ENCODE peak calls at places on chromosomes 3 and 15, in ten cellular contexts. S is WERI-Rb-1; X is A549; L is left ventricle myocardium inferior; P is uterus; N is A172; H is activated T-cell treated with anti-CD3 and anti-CD28 coated beads for 48 hours; W is stimulated activated CD4-positive, alpha-beta T cell treated with anti-CD3 and anti-CD28 coated beads, Interleukin-2, amount 100 ng/mL, for 24 hours; B is stimulated activated CD8-positive, alpha-beta memory T cell treated with anti-CD3 and anti-CD28 coated beads, Interleukin-15, amount 100 ng/mL, for 1 hour; E is type B pancreatic cell. I is an unnamed sample.

GRCh38 chr15:67762610-67763368 is 62.5 kb upstream of the SKOR1 start:
- DNase-seq in E (no peak), W (peak; percentile 62), B (no peak), L (no peak), X (no peak), N (no peak), P (no peak), H (peak; percentile 55), S (no peak), I (peak; percentile 66)

GRCh38 chr3:191499307-191500125 is 38.6 kb downstream of the PYDC2 start:
- DNase-seq in S (no peak), L (peak; percentile 42), B (no peak), X (no peak), E (no peak), W (no peak), H (no peak), P (peak; percentile 14), N (peak; percentile 62), I (no peak)

GRCh38 chr3:81550415-81550814 is 211.0 kb downstream of the GBE1 start:
- DNase-seq in S (no peak), W (no peak), H (no peak), X (no peak), B (no peak), N (peak; percentile 4), L (no peak), P (no peak), E (no peak), I (no peak)

GRCh38 chr3:13073042-13073906 is at the start of gene IQSEC1:
- DNase-seq in S (no peak), L (peak; percentile 62), H (peak; percentile 73), W (peak; percentile 81), P (no peak), B (peak; percentile 35), X (no peak), E (peak; percentile 76), N (no peak), I (peak; percentile 82)

GRCh38 chr3:187591051-187591450 is 79.1 kb downstream of the SST start:
- DNase-seq in E (no peak), B (no peak), N (no peak), L (no peak), H (no peak), X (no peak), P (no peak), S (no peak), W (no peak), I (no peak)

GRCh38 chr3:33236005-33236404 is 17.4 kb upstream of the SUSD5 start:
- DNase-seq in X (no peak), E (no peak), W (no peak), H (no peak), L (no peak), B (no peak), N (no peak), P (no peak), S (no peak), I (no peak)

GRCh38 chr3:180980612-180981011 is 8.9 kb downstream of the DNAJC19 start:
- DNase-seq in H (no peak), N (no peak), L (no peak), E (no peak), P (no peak), B (no peak), W (no peak), S (no peak), X (no peak), I (no peak)

GRCh38 chr3:194800014-194800413 is 114.3 kb downstream of the FAM43A start:
- DNase-seq in X (no peak), N (no peak), P (no peak), L (no peak), B (no peak), W (no peak), H (no peak), S (no peak), E (no peak), I (no peak)

GRCh38 chr3:64488938-64489337 is 198.9 kb downstream of the ADAMTS9 start:
- DNase-seq in X (no peak), W (no peak), N (no peak), H (no peak), P (no peak), S (no peak), E (no peak), L (no peak), B (no peak), I (no peak)

GRCh38 chr15:91890614-91891013 is 37.1 kb downstream of the SLCO3A1 start:
- DNase-seq in P (no peak), W (no peak), X (peak; percentile 62), L (no peak), B (no peak), E (no peak), N (peak; percentile 76), S (no peak), H (no peak), I (no peak)

GRCh38 chr3:48563382-48563918 is at the start of gene UCN2:
- DNase-seq in E (no peak), B (no peak), N (peak; percentile 54), P (no peak), S (peak; percentile 54), W (no peak), L (no peak), H (no peak), X (no peak), I (no peak)

GRCh38 chr3:167605871-167606270 is 47.9 kb downstream of the WDR49 start:
- DNase-seq in S (no peak), X (no peak), B (no peak), E (no peak), L (no peak), P (no peak), N (no peak), W (no peak), H (no peak), I (no peak)

GRCh38 chr3:45978348-45978747 is 17.3 kb downstream of the FYCO1 start:
- DNase-seq in L (no peak), N (no peak), B (no peak), S (no peak), P (peak; percentile 63), H (peak; percentile 51), W (peak; percentile 66), E (no peak), X (no peak), I (peak; percentile 43)

GRCh38 chr15:58398643-58399042 is 33.1 kb upstream of the LIPC start:
- DNase-seq in P (no peak), L (no peak), B (no peak), N (no peak), E (no peak), S (no peak), H (no peak), X (no peak), W (no peak), I (no peak)

GRCh38 chr15:101536875-101537405 is 47.4 kb upstream of the PCSK6 start:
- DNase-seq in H (no peak), S (no peak), W (no peak), L (no peak), N (no peak), P (no peak), X (no peak), E (peak; percentile 65), B (no peak), I (no peak)

GRCh38 chr15:23645379-23646164 is 2.1 kb downstream of the MAGEL2 start:
- DNase-seq in N (no peak), X (no peak), E (no peak), S (peak; percentile 37), P (no peak), W (no peak), H (no peak), B (no peak), L (no peak), I (no peak)

GRCh38 chr3:52289338-52289746 is 1.7 kb downstream of the GLYCTK start:
- DNase-seq in S (no peak), B (no peak), H (no peak), E (no peak), W (no peak), X (no peak), N (no peak), L (no peak), P (no peak), I (no peak)

I was measured in T-helper 1 cell.